ENCODE peak calls at places on chromosome 21, in five cellular contexts. I is SK-N-DZ, H is cardiac muscle cell, V is EL, A is psoas muscle. Y is an unnamed sample.

GRCh38 chr21:18951291-18952038 is 547.9 kb upstream of the TMPRSS15 start:
- DNase-seq in I (peak), H (no peak), V (no peak), A (no peak), Y (no peak)

GRCh38 chr21:45636921-45637646 is 6.4 kb upstream of the PCBP3 start:
- DNase-seq in I (no peak), H (no peak), V (no peak), A (no peak), Y (no peak)

GRCh38 chr21:41786521-41786987 is 19.7 kb upstream of the RIPK4 start:
- DNase-seq in I (no peak), H (no peak), V (peak), A (no peak), Y (peak)

GRCh38 chr21:36087362-36088138 is 17.7 kb downstream of the CBR1 start:
- DNase-seq in I (no peak), H (no peak), V (peak), A (no peak), Y (no peak)

GRCh38 chr21:43972850-43973633 is 39.1 kb upstream of the TRAPPC10 start:
- DNase-seq in I (no peak), H (no peak), V (no peak), A (no peak), Y (no peak)

GRCh38 chr21:22791986-22792560 is 1793.9 kb downstream of the NCAM2 start:
- DNase-seq in I (peak), H (peak), V (peak), A (no peak), Y (peak)

GRCh38 chr21:35026617-35027557 is 22.2 kb downstream of the RUNX1 start:
- DNase-seq in I (no peak), H (peak), V (no peak), A (peak), Y (peak)

GRCh38 chr21:42080788-42081083 is 9.6 kb downstream of the UMODL1 start:
- DNase-seq in I (no peak), H (peak), V (peak), A (no peak), Y (peak)

GRCh38 chr21:41955516-41955915 is 1.7 kb upstream of the C2CD2 start:
- DNase-seq in I (no peak), H (no peak), V (no peak), A (no peak), Y (no peak)

GRCh38 chr21:42236693-42237092 is 17.8 kb downstream of the ABCG1 start:
- DNase-seq in I (no peak), H (no peak), V (no peak), A (peak), Y (no peak)

GRCh38 chr21:37917612-37918011 is 1.4 kb upstream of the KCNJ6 start:
- DNase-seq in I (no peak), H (peak), V (peak), A (no peak), Y (no peak)

GRCh38 chr21:36706482-36706852 is 7.6 kb downstream of the SIM2 start:
- DNase-seq in I (no peak), H (no peak), V (no peak), A (no peak), Y (no peak)

GRCh38 chr21:44289381-44290010 is 3.8 kb downstream of the AIRE start:
- DNase-seq in I (no peak), H (no peak), V (no peak), A (peak), Y (no peak)

GRCh38 chr21:44539031-44539430 is 964 bp downstream of the KRTAP10-1 start:
- DNase-seq in I (no peak), H (no peak), V (no peak), A (no peak), Y (no peak)